ENCODE peak calls at places on chromosomes 4 and X, in eight cellular contexts. O is IMR-90, I is ovary, S is body of pancreas, P is breast epithelium, Q is spleen, T is endothelial cell of umbilical vein, F is A549. N is an unnamed sample.

GRCh38 chr4:153402366-153402765 is 57.9 kb downstream of the MND1 start:
- DNase-seq in Q (no peak), O (no peak), P (no peak), T (no peak), S (no peak), I (no peak), F (no peak), N (no peak)

GRCh38 chr4:121822047-121822446 is 1.6 kb downstream of the CCNA2 start:
- DNase-seq in F (no peak), I (no peak), O (no peak), T (no peak), Q (no peak), P (no peak), S (no peak), N (no peak)

GRCh38 chr4:140044314-140044991 is 109.5 kb downstream of the MAML3 start:
- DNase-seq in T (no peak), O (peak), I (no peak), Q (no peak), P (no peak), F (no peak), S (no peak), N (no peak)

GRCh38 chr4:76758290-76758882 is 139.6 kb downstream of the SOWAHB start:
- DNase-seq in F (peak), I (peak), P (no peak), O (peak), Q (no peak), T (peak), S (peak), N (no peak)

GRCh38 chrX:5823861-5824260 is 404.8 kb downstream of the NLGN4X start:
- DNase-seq in Q (no peak), I (no peak), F (no peak), O (no peak), S (no peak), P (no peak), T (no peak), N (no peak)

GRCh38 chr4:81481151-81481550 is 9.4 kb upstream of the RASGEF1B start:
- DNase-seq in I (no peak), T (no peak), Q (no peak), O (no peak), P (no peak), F (no peak), S (no peak), N (no peak)

GRCh38 chr4:141548791-141549190 is 87.6 kb upstream of the IL15 start:
- DNase-seq in Q (no peak), T (no peak), O (peak), I (no peak), F (no peak), P (no peak), S (no peak), N (no peak)

GRCh38 chrX:21658152-21658737 is at the start of gene KLHL34:
- DNase-seq in P (no peak), T (no peak), O (no peak), S (no peak), Q (peak), I (no peak), F (no peak), N (no peak)

GRCh38 chr4:17030543-17030942 is 132.1 kb upstream of the LDB2 start:
- DNase-seq in O (peak), S (no peak), T (peak), I (no peak), Q (no peak), P (no peak), F (peak), N (no peak)

GRCh38 chr4:122920473-122920872 is 1.9 kb downstream of the NUDT6 start:
- DNase-seq in F (no peak), P (no peak), T (no peak), Q (no peak), I (no peak), S (no peak), O (no peak), N (no peak)
- TF ChIP-seq POLR2A in F (no peak), P (no peak), T (no peak), Q (no peak), I (no peak), S (no peak), O (no peak), N (no peak)

GRCh38 chr4:10173754-10174749 is 57.5 kb upstream of the WDR1 start:
- DNase-seq in Q (no peak), I (no peak), T (no peak), F (no peak), S (peak), O (no peak), P (peak), N (peak)

GRCh38 chr4:10172278-10173038 is 55.9 kb upstream of the WDR1 start:
- DNase-seq in F (no peak), Q (no peak), S (no peak), T (peak), O (no peak), P (no peak), I (no peak), N (peak)

GRCh38 chr4:10175626-10176025 is 59.0 kb upstream of the WDR1 start:
- DNase-seq in Q (no peak), S (no peak), T (no peak), F (no peak), O (no peak), I (no peak), P (no peak), N (no peak)

GRCh38 chr4:10171055-10171454 is 54.5 kb upstream of the WDR1 start:
- DNase-seq in P (no peak), Q (no peak), T (no peak), F (no peak), I (no peak), O (no peak), S (no peak), N (no peak)

DNA sequence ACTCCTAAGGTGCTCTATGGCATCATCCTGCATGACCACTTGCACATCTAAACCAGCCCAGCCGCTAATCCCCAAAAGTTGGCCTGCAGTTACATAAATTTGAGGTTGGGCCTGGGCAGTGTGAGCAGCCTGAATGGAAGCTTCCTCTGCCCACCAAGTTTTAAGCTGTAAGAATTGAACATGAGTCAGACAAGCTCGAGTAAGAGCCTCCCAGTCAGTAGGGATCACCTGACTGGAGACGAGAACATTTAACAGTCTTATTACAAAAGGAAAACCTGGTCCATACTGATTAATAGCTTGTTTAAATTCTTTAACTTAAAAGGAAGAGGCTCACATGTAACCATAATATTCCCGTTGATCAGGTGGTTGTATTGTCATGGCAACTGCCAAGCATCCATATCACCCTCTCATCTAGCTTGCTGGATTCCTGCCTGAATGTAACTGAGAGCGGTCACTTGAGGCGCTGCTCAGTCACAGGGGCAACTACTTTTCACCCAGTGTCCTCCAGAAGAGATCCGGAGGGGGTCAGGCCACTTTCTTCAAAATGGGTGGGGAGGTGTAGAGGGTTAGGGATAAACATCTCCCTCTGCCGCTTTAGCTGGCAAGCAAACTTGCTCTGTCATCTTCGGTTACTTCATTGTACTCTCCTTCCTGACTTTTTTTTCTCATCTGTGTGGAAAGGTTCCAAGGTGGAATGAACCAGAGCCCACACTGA is 56.6 kb upstream of the WDR1 start:
- DNase-seq in I (no peak), T (peak), P (peak), F (no peak), S (no peak), Q (no peak), O (peak), N (peak)
- TF ChIP-seq CTCF in I (no peak), T (no peak), P (no peak), F (no peak), S (no peak), Q (no peak), O (peak), N (no peak)

GRCh38 chr4:150164055-150164454 is 85.8 kb downstream of the DCLK2 start:
- DNase-seq in I (no peak), P (no peak), T (no peak), F (no peak), S (no peak), O (no peak), Q (no peak), N (no peak)
- TF ChIP-seq POLR2A in I (no peak), P (no peak), T (no peak), F (no peak), S (no peak), O (no peak), Q (no peak), N (no peak)

GRCh38 chrX:85930099-85930498 is 117.3 kb downstream of the CHM start:
- DNase-seq in O (no peak), T (no peak), S (no peak), Q (no peak), I (no peak), F (no peak), P (no peak), N (no peak)
- TF ChIP-seq CTCF in O (no peak), T (no peak), S (no peak), Q (no peak), I (no peak), F (no peak), P (no peak), N (no peak)

GRCh38 chrX:131402124-131402811 is 113.2 kb upstream of the IGSF1 start:
- DNase-seq in T (no peak), S (no peak), I (no peak), O (no peak), P (no peak), F (no peak), Q (no peak), N (no peak)
- TF ChIP-seq POLR2A in T (no peak), S (no peak), I (no peak), O (no peak), P (no peak), F (no peak), Q (no peak), N (no peak)